ENCODE peak calls at places on chromosomes 13 and 19, in nine cellular contexts. L, R, U, N, A, Z, M, V and W are unnamed samples.

GRCh38 chr13:102721800-102722231 is 27.0 kb upstream of the METTL21C start:
- DNase-seq in L (peak), R (no peak), U (peak), N (no peak), A (no peak), Z (peak), M (peak), V (no peak), W (no peak)

GRCh38 chr13:90272356-90272755 is 1075.1 kb upstream of the MIR17HG start:
- DNase-seq in L (no peak), R (no peak), U (peak), N (no peak), A (no peak), Z (peak), M (no peak), V (no peak), W (no peak)

GRCh38 chr13:41058229-41059070 is 2.9 kb upstream of the WBP4 start:
- DNase-seq in L (no peak), R (no peak), U (no peak), N (no peak), A (no peak), Z (no peak), M (no peak), V (no peak), W (peak)

GRCh38 chr19:51020988-51021651 is 1.6 kb upstream of the KLK10 start:
- DNase-seq in L (peak), R (peak), U (peak), N (peak), A (no peak), Z (peak), M (no peak), V (peak), W (peak)

GRCh38 chr19:14248578-14249011 is 42.6 kb upstream of the ADGRL1 start:
- DNase-seq in L (peak), R (peak), U (peak), N (no peak), A (no peak), Z (peak), M (peak), V (peak), W (no peak)

GRCh38 chr13:40665061-40665753 is 1.2 kb downstream of the FOXO1 start:
- DNase-seq in L (peak), R (peak), U (no peak), N (no peak), A (no peak), Z (no peak), M (peak), V (no peak), W (no peak)

GRCh38 chr19:29680937-29681336 is 15.7 kb downstream of the PLEKHF1 start:
- DNase-seq in L (no peak), R (no peak), U (no peak), N (no peak), A (no peak), Z (no peak), M (no peak), V (no peak), W (no peak)

GRCh38 chr13:111043575-111043982 is 71.5 kb upstream of the ARHGEF7 start:
- DNase-seq in L (no peak), R (no peak), U (peak), N (no peak), A (peak), Z (peak), M (no peak), V (no peak), W (no peak)

GRCh38 chr19:35497406-35497805 is 7.1 kb upstream of the KRTDAP start:
- DNase-seq in L (no peak), R (no peak), U (no peak), N (no peak), A (no peak), Z (no peak), M (no peak), V (no peak), W (no peak)

GRCh38 chr13:51848674-51849073 is 3.7 kb upstream of the TMEM272 start:
- DNase-seq in L (no peak), R (no peak), U (peak), N (no peak), A (no peak), Z (peak), M (no peak), V (no peak), W (peak)

GRCh38 chr13:113915786-113916329 is 52.0 kb upstream of the GAS6 start:
- DNase-seq in L (no peak), R (no peak), U (no peak), N (no peak), A (no peak), Z (no peak), M (no peak), V (no peak), W (no peak)

GRCh38 chr19:18588611-18589379 is at the start of gene REX1BD:
- DNase-seq in L (peak), R (peak), U (peak), N (peak), A (peak), Z (peak), M (peak), V (peak), W (peak)

GRCh38 chr19:40721936-40722661 is 5.2 kb downstream of the ITPKC start:
- DNase-seq in L (no peak), R (no peak), U (peak), N (no peak), A (no peak), Z (no peak), M (no peak), V (no peak), W (peak)

GRCh38 chr13:20425819-20426219 is 99.8 kb downstream of the CRYL1 start:
- DNase-seq in L (no peak), R (no peak), U (no peak), N (no peak), A (no peak), Z (no peak), M (no peak), V (no peak), W (no peak)

GRCh38 chr13:30145709-30146367 is 161.5 kb downstream of the KATNAL1 start:
- DNase-seq in L (no peak), R (no peak), U (no peak), N (no peak), A (no peak), Z (no peak), M (no peak), V (no peak), W (no peak)

GRCh38 chr19:30158067-30158892 is 213.9 kb upstream of the ZNF536 start:
- DNase-seq in L (no peak), R (no peak), U (no peak), N (no peak), A (no peak), Z (no peak), M (no peak), V (no peak), W (no peak)

GRCh38 chr13:99351772-99352171 is 44.6 kb upstream of the GPR183 start:
- DNase-seq in L (no peak), R (no peak), U (no peak), N (no peak), A (no peak), Z (no peak), M (no peak), V (no peak), W (no peak)

GRCh38 chr13:28626266-28626665 is 32.7 kb upstream of the POMP start:
- DNase-seq in L (no peak), R (no peak), U (no peak), N (no peak), A (no peak), Z (no peak), M (no peak), V (no peak), W (no peak)

GRCh38 chr13:49494645-49495044 is 1.1 kb upstream of the PHF11 start:
- DNase-seq in L (no peak), R (no peak), U (no peak), N (no peak), A (no peak), Z (no peak), M (no peak), V (no peak), W (no peak)

GRCh38 chr19:3098141-3098514 is 4.0 kb downstream of the GNA11 start:
- DNase-seq in L (no peak), R (no peak), U (no peak), N (no peak), A (no peak), Z (no peak), M (no peak), V (no peak), W (no peak)

GRCh38 chr19:53432088-53432661 is 391 bp downstream of the ZNF761 start:
- DNase-seq in L (no peak), R (peak), U (peak), N (no peak), A (peak), Z (peak), M (peak), V (no peak), W (peak)

GRCh38 chr19:46515879-46516350 is 20.2 kb upstream of the PNMA8B start:
- DNase-seq in L (no peak), R (no peak), U (peak), N (peak), A (no peak), Z (peak), M (no peak), V (peak), W (peak)

GRCh38 chr13:105709181-105709580 is 826.3 kb downstream of the EFNB2 start:
- DNase-seq in L (no peak), R (no peak), U (no peak), N (no peak), A (no peak), Z (no peak), M (no peak), V (no peak), W (no peak)